ENCODE peak calls at places on chromosomes 4 and X, in ten cellular contexts. K is MM.1S, E is cardiac muscle cell, Z is body of pancreas, N is tibial nerve, D is hepatocyte, S is psoas muscle, R is Peyer's patch, Q is fibroblast of lung, G is spleen. F is an unnamed sample. For H3K27me3, the result is how much of the 10 kb centered on the place peaks cover.

GRCh38 chr4:151173751-151174325 is 74.4 kb downstream of the RPS3A start:
- DNase-seq in K (no peak), E (peak), Z (peak), N (peak), D (no peak), S (peak), R (no peak), Q (peak), G (no peak), F (no peak)

GRCh38 chrX:33210156-33210555 is 1.2 kb downstream of the DMD start:
- DNase-seq in K (no peak), E (no peak), Z (no peak), N (no peak), D (no peak), S (no peak), R (no peak), Q (no peak), G (no peak), F (no peak)

GRCh38 chrX:16870861-16871584 is 861 bp upstream of the RBBP7 start:
- DNase-seq in K (no peak), E (no peak), Z (peak), N (no peak), D (peak), S (peak), R (no peak), Q (peak), G (peak), F (peak)

GRCh38 chr4:42329421-42329820 is 67.9 kb upstream of the SHISA3 start:
- DNase-seq in K (no peak), E (no peak), Z (no peak), N (no peak), D (no peak), S (no peak), R (no peak), Q (no peak), G (no peak), F (no peak)

GRCh38 chr4:76689079-76689817 is 208.7 kb downstream of the SOWAHB start:
- DNase-seq in K (peak), E (peak), Z (peak), N (no peak), D (peak), S (peak), R (peak), Q (peak), G (peak), F (peak)

GRCh38 chrX:5829060-5829459 is 399.6 kb downstream of the NLGN4X start:
- DNase-seq in K (no peak), E (no peak), Z (no peak), N (no peak), D (no peak), S (no peak), R (no peak), Q (no peak), G (no peak), F (no peak)

GRCh38 chr4:56160631-56161030 is 211.9 kb downstream of the CEP135 start:
- DNase-seq in K (no peak), E (no peak), Z (no peak), N (no peak), D (no peak), S (no peak), R (peak), Q (no peak), G (no peak), F (no peak)

GRCh38 chr4:102574317-102574716 is 73.2 kb downstream of the NFKB1 start:
- DNase-seq in K (no peak), E (peak), Z (no peak), N (no peak), D (no peak), S (no peak), R (no peak), Q (no peak), G (no peak), F (no peak)

GRCh38 chr4:9901262-9901661 is 119.8 kb downstream of the DRD5 start:
- DNase-seq in K (no peak), E (no peak), Z (no peak), N (no peak), D (no peak), S (no peak), R (no peak), Q (no peak), G (no peak), F (no peak)

GRCh38 chrX:42678133-42678532 is 99.8 kb downstream of the PPP1R2C start:
- DNase-seq in K (no peak), E (peak), Z (peak), N (no peak), D (peak), S (no peak), R (no peak), Q (peak), G (no peak), F (no peak)

GRCh38 chrX:132401935-132402334 is 86.9 kb downstream of the MBNL3 start:
- DNase-seq in K (no peak), E (no peak), Z (no peak), N (no peak), D (no peak), S (no peak), R (no peak), Q (peak), G (no peak), F (no peak)

GRCh38 chr4:13711233-13711775 is 83.8 kb upstream of the BOD1L1 start:
- DNase-seq in K (peak), E (no peak), Z (no peak), N (no peak), D (no peak), S (no peak), R (no peak), Q (no peak), G (no peak), F (no peak)

GRCh38 chr4:112550728-112551127 is 34.7 kb upstream of the NEUROG2 start:
- DNase-seq in K (no peak), E (peak), Z (no peak), N (no peak), D (no peak), S (no peak), R (no peak), Q (peak), G (no peak), F (no peak)

GRCh38 chr4:39362827-39363226 is 3.3 kb downstream of the RFC1 start:
- DNase-seq in K (no peak), E (no peak), Z (no peak), N (no peak), D (no peak), S (no peak), R (no peak), Q (peak), G (no peak), F (no peak)

GRCh38 chr4:134465417-134465816 is 263.8 kb upstream of the PABPC4L start:
- DNase-seq in K (no peak), E (no peak), Z (no peak), N (no peak), D (no peak), S (no peak), R (no peak), Q (no peak), G (no peak), F (no peak)

GRCh38 chr4:118086334-118086733 is 52.0 kb downstream of the NDST3 start:
- DNase-seq in K (no peak), E (peak), Z (no peak), N (no peak), D (no peak), S (no peak), R (no peak), Q (peak), G (no peak), F (no peak)

GRCh38 chrX:20333672-20334071 is 67.0 kb upstream of the RPS6KA3 start:
- DNase-seq in K (no peak), E (no peak), Z (no peak), N (no peak), D (no peak), S (no peak), R (no peak), Q (no peak), G (no peak), F (no peak)

GRCh38 chrX:22963186-22963585 is 36.6 kb upstream of the DDX53 start:
- DNase-seq in K (no peak), E (no peak), Z (no peak), N (no peak), D (no peak), S (no peak), R (no peak), Q (peak), G (no peak), F (no peak)

GRCh38 chr4:5708171-5708828 is at the start of gene EVC2:
- DNase-seq in K (peak), E (peak), Z (peak), N (peak), D (peak), S (peak), R (peak), Q (peak), G (no peak), F (peak)

GRCh38 chrX:26822448-26822847 is 606.5 kb downstream of the MAGEB5 start:
- DNase-seq in K (no peak), E (no peak), Z (no peak), N (no peak), D (no peak), S (no peak), R (no peak), Q (no peak), G (no peak), F (peak)

GRCh38 chr4:128551280-128551679 is 258.2 kb upstream of the JADE1 start:
- DNase-seq in K (no peak), E (no peak), Z (no peak), N (no peak), D (no peak), S (no peak), R (no peak), Q (no peak), G (no peak), F (no peak)

GRCh38 chr4:8180310-8181093 is 18.6 kb upstream of the SH3TC1 start:
- DNase-seq in K (no peak), E (no peak), Z (no peak), N (no peak), D (no peak), S (no peak), R (no peak), Q (no peak), G (no peak), F (no peak)

GRCh38 chr4:7917669-7918068 is 22.0 kb downstream of the AFAP1 start:
- DNase-seq in K (no peak), E (no peak), Z (no peak), N (no peak), D (no peak), S (no peak), R (no peak), Q (no peak), G (no peak), F (no peak)

GRCh38 chr4:172481802-172482508 is 668.8 kb downstream of the GALNTL6 start:
- DNase-seq in K (no peak), E (no peak), Z (no peak), N (no peak), D (no peak), S (no peak), R (no peak), Q (no peak), G (no peak), F (no peak)

GRCh38 chr4:184420881-184421416 is 53.4 kb downstream of the IRF2 start:
- DNase-seq in K (peak), E (no peak), Z (no peak), N (no peak), D (no peak), S (no peak), R (no peak), Q (no peak), G (no peak), F (no peak)

DNA sequence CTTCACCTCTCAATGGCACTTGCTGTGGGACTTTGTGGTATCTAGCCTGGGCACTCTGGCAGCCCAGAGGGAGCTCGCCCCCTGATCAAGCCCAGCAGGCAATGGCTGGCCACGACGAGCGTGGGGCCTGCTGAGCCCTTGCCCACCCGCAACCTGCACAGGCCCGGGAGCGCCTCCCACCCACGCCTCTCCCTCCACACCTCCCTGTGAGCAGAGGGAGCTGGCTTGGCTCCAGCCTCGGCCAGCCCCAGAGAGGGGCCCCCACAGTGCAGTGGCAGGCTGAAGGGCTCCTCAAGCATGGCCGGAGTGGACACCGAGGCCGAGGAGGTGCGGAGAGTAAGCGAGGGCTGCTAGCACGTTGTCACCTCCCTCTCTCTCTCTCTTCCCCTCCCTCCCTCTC is 595.8 kb downstream of the TRIML1 start:
- DNase-seq in K (no peak), E (no peak), Z (no peak), N (no peak), D (no peak), S (no peak), R (no peak), Q (no peak), G (no peak), F (no peak)
- H3K4me3 ChIP-seq in K (no peak), E (no peak), Z (no peak), N (no peak), D (no peak), S (no peak), R (no peak), Q (no peak), G (no peak), F (no peak)

GRCh38 chrX:39327255-39327654 is 526.0 kb downstream of the MID1IP1 start:
- DNase-seq in K (no peak), E (no peak), Z (no peak), N (no peak), D (no peak), S (no peak), R (no peak), Q (no peak), G (no peak), F (no peak)

GRCh38 chrX:39328661-39329060 is 527.4 kb downstream of the MID1IP1 start:
- DNase-seq in K (no peak), E (no peak), Z (no peak), N (no peak), D (no peak), S (no peak), R (no peak), Q (no peak), G (no peak), F (no peak)

GRCh38 chrX:39327705-39328104 is 526.4 kb downstream of the MID1IP1 start:
- DNase-seq in K (no peak), E (no peak), Z (no peak), N (no peak), D (no peak), S (no peak), R (no peak), Q (no peak), G (no peak), F (no peak)

GRCh38 chrX:39335447-39336235 is 534.4 kb downstream of the MID1IP1 start:
- DNase-seq in K (no peak), E (no peak), Z (no peak), N (no peak), D (peak), S (no peak), R (no peak), Q (no peak), G (no peak), F (no peak)

DNA sequence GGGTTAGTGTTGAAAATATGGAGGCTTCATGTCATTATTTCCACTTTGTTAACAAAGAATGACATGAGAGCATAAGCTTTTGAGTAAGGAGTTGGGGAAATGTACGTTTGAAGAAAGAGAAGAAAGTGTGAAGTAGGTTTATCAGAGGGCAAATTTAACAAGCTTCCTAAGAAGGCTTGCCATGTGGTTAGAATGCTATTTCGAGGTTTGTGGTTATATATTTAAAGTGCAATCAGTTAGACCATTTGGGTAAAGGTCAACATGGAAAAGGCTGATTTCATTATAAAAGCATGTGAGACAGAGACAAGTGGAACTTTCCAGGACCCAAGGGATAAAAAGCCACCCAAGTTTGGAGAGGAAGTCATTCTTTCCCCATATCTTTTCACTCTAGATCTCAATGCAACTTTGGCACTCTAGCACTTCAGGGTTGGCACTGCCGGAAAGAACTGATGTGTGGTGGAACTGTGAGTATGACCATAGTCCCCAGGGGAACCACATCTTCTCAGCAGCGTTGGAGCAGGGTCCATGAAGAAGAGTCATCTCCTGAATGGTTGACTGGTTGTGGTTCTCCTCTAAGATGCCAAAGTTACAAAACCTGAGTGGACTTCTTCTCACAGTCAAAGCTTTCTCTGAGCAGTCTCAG is 529.9 kb downstream of the MID1IP1 start:
- DNase-seq in K (no peak), E (no peak), Z (no peak), N (no peak), D (no peak), S (no peak), R (no peak), Q (peak), G (no peak), F (no peak)
- H3K27me3 ChIP-seq in K (under half), E (under half), Z (under half), N (under half), D (under half), S (under half), R (under half), Q (under half), G (under half), F (under half)

DNA sequence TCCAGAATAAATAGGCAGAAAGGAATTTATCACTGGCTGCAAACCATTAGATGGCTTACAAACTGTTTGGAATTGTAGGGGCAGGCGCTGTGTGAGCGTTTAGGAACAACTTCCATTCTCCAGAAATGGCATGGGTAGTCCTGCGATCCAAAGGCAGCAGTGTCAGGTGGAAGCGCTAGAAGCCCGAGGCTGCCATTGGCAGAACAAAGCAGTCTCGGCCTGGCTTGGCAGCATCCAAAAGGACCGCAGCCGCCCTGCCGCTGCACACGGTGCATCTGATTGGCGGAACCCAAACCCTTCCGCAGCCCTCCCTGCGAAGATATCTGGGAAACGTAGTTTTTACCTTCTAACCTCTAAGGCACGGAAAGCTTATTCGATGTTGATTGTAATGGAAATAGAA is 23.6 kb upstream of the YTHDC1 start:
- DNase-seq in K (no peak), E (peak), Z (peak), N (peak), D (peak), S (peak), R (peak), Q (peak), G (peak), F (peak)
- H3K4me3 ChIP-seq in K (no peak), E (no peak), Z (no peak), N (peak), D (no peak), S (peak), R (no peak), Q (peak), G (no peak), F (peak)

GRCh38 chr4:1406416-1406945 is at the start of gene NKX1-1:
- DNase-seq in K (no peak), E (no peak), Z (no peak), N (no peak), D (peak), S (no peak), R (no peak), Q (no peak), G (no peak), F (peak)
- H3K27me3 ChIP-seq in K (under half), E (half or more), Z (under half), N (half or more), D (half or more), S (under half), R (under half), Q (half or more), G (half or more), F (half or more)

GRCh38 chr4:88443486-88443885 is 13.4 kb upstream of the HERC5 start:
- DNase-seq in K (no peak), E (no peak), Z (no peak), N (no peak), D (no peak), S (no peak), R (no peak), Q (no peak), G (no peak), F (no peak)
- H3K4me3 ChIP-seq in K (no peak), E (no peak), Z (no peak), N (no peak), D (no peak), S (no peak), R (no peak), Q (no peak), G (no peak), F (no peak)

DNA sequence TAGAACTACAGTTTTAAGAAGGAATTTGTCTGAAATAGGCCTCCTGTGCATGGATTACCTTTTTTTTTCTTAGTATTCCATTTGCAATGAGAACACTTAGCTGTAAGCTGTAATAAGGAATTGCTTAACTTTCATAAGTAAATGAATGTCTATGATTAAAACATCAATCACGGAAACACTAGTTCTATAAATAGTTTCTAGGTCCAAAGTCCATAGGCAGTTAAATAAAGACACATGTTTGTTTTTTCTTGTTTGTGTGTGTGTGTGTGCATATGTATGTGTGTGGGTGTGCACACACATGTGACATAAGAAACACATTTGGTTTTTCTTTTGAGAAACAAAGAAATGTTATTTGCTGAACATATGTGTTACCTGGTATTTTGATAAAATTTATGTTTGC is 11.2 kb downstream of the GPRIN3 start:
- DNase-seq in K (peak), E (no peak), Z (no peak), N (no peak), D (peak), S (no peak), R (no peak), Q (no peak), G (no peak), F (no peak)
- H3K27me3 ChIP-seq in K (under half), E (under half), Z (under half), N (under half), D (under half), S (under half), R (under half), Q (under half), G (under half), F (under half)

F was measured in H7.